ENCODE peak calls at places on chromosomes 4 and X, in five cellular contexts. L is HTR-8/SVneo, M is cortex of kidney, P is HS-27A, H is NCI-H1930. K is an unnamed sample.

GRCh38 chrX:71941771-71942170 is 31.1 kb downstream of the NHSL2 start:
- DNase-seq in L (peak; percentile 87), M (no peak), P (no peak), H (no peak), K (no peak)

GRCh38 chrX:1535241-1536041 is 1.5 kb downstream of the P2RY8 start:
- DNase-seq in L (no peak), M (no peak), P (no peak), H (no peak), K (no peak)

GRCh38 chr4:58301384-58301783 is 1191.2 kb upstream of the IGFBP7 start:
- DNase-seq in L (no peak), M (no peak), P (no peak), H (no peak), K (no peak)

GRCh38 chr4:38674206-38675144 is 10.5 kb downstream of the KLF3 start:
- DNase-seq in L (no peak), M (no peak), P (no peak), H (no peak), K (no peak)

GRCh38 chrX:56762220-56762619 is 33.2 kb downstream of the NBDY start:
- DNase-seq in L (no peak), M (no peak), P (no peak), H (no peak), K (no peak)

GRCh38 chr4:95204873-95205272 is 343.9 kb downstream of the UNC5C start:
- DNase-seq in L (no peak), M (no peak), P (no peak), H (peak; percentile 4), K (no peak)

GRCh38 chrX:3522016-3522690 is 175.7 kb upstream of the MXRA5 start:
- DNase-seq in L (no peak), M (no peak), P (no peak), H (no peak), K (no peak)

GRCh38 chrX:46374371-46374770 is 170.8 kb downstream of the ZNF674 start:
- DNase-seq in L (no peak), M (no peak), P (no peak), H (no peak), K (no peak)

GRCh38 chrX:71254092-71254941 is at the start of gene ZMYM3:
- DNase-seq in L (peak; percentile 99), M (peak; percentile 9), P (peak; percentile 47), H (peak; percentile 16), K (no peak)

GRCh38 chrX:109352121-109352556 is 129.7 kb downstream of the GUCY2F start:
- DNase-seq in L (no peak), M (no peak), P (no peak), H (no peak), K (no peak)

GRCh38 chr4:52421811-52422213 is 237.3 kb downstream of the USP46 start:
- DNase-seq in L (no peak), M (no peak), P (no peak), H (no peak), K (no peak)

GRCh38 chrX:39848900-39849299 is 248.9 kb downstream of the BCOR start:
- DNase-seq in L (no peak), M (no peak), P (no peak), H (no peak), K (no peak)

GRCh38 chr4:78692815-78693156 is 83.4 kb upstream of the BMP2K start:
- DNase-seq in L (no peak), M (no peak), P (no peak), H (no peak), K (no peak)

GRCh38 chr4:159455675-159456235 is 352.9 kb downstream of the RAPGEF2 start:
- DNase-seq in L (peak; percentile 60), M (no peak), P (peak; percentile 31), H (no peak), K (no peak)

GRCh38 chr4:112857461-112857860 is 192.0 kb upstream of the ANK2 start:
- DNase-seq in L (peak; percentile 45), M (no peak), P (peak; percentile 95), H (no peak), K (no peak)

GRCh38 chr4:156961241-156962068 is 10.1 kb downstream of the PDGFC start:
- DNase-seq in L (no peak), M (no peak), P (no peak), H (no peak), K (no peak)